ENCODE peak calls at places on chromosomes 16 and 17, in four cellular contexts. N is GM12878, M is K562, X is WTC11. Q is an unnamed sample.

GRCh38 chr17:260031-260791 is 78.8 kb upstream of the DOC2B start:
- DNase-seq in M (no peak), X (peak; percentile 31), N (no peak), Q (no peak)

GRCh38 chr16:87664792-87665191 is 62.5 kb downstream of the JPH3 start:
- DNase-seq in N (no peak), X (no peak), M (no peak), Q (no peak)

GRCh38 chr17:16215273-16215964 is at the start of gene NCOR1:
- DNase-seq in X (peak; percentile 95), M (peak; percentile 92), N (no peak), Q (peak; percentile 85)

GRCh38 chr17:74394977-74395376 is 27.7 kb downstream of the GPR142 start:
- DNase-seq in X (no peak), M (peak; percentile 20), N (no peak), Q (no peak)

GRCh38 chr17:48194097-48194550 is 86.6 kb downstream of the SNX11 start:
- DNase-seq in N (no peak), M (no peak), X (no peak), Q (no peak)

GRCh38 chr16:9072806-9073341 is 18.6 kb upstream of the HAPSTR1 start:
- DNase-seq in N (peak; percentile 44), M (no peak), X (no peak), Q (no peak)

GRCh38 chr16:7364054-7364407 is 31.4 kb downstream of the RBFOX1 start:
- DNase-seq in X (no peak), M (no peak), N (no peak), Q (no peak)

GRCh38 chr16:50665128-50665878 is 15.8 kb downstream of the SNX20 start:
- DNase-seq in N (no peak), X (peak; percentile 89), M (peak; percentile 78), Q (peak; percentile 59)

GRCh38 chr17:14329900-14330491 is 29.1 kb downstream of the HS3ST3B1 start:
- DNase-seq in M (no peak), N (no peak), X (no peak), Q (no peak)

GRCh38 chr17:40727447-40728231 is 24.1 kb upstream of the KRT24 start:
- DNase-seq in M (no peak), N (peak; percentile 41), X (no peak), Q (no peak)

GRCh38 chr16:56450275-56450889 is 750 bp downstream of the NUDT21 start:
- DNase-seq in N (no peak), M (peak; percentile 32), X (no peak), Q (no peak)

GRCh38 chr17:222172-222571 is 40.7 kb upstream of the DOC2B start:
- DNase-seq in N (no peak), X (no peak), M (no peak), Q (no peak)

GRCh38 chr17:6870841-6871240 is 39.3 kb upstream of the TEKT1 start:
- DNase-seq in M (no peak), X (no peak), N (no peak), Q (no peak)

GRCh38 chr16:71479420-71479819 is 9.7 kb downstream of the ZNF19 start:
- DNase-seq in X (peak; percentile 35), M (peak; percentile 67), N (no peak), Q (peak; percentile 55)

GRCh38 chr16:87725596-87726235 is 40.1 kb downstream of the KLHDC4 start:
- DNase-seq in N (no peak), X (no peak), M (no peak), Q (no peak)

GRCh38 chr16:4376126-4376819 is 4.6 kb downstream of the VASN start:
- DNase-seq in M (no peak), X (peak; percentile 13), N (no peak), Q (no peak)

GRCh38 chr17:77011173-77012011 is 129.4 kb upstream of the SEC14L1 start:
- DNase-seq in X (peak; percentile 74), M (peak; percentile 69), N (no peak), Q (peak; percentile 53)

GRCh38 chr16:57863434-57864160 is 61.3 kb upstream of the KIFC3 start:
- DNase-seq in X (peak; percentile 64), M (peak; percentile 55), N (no peak), Q (peak; percentile 68)

GRCh38 chr16:12268602-12269001 is 292.1 kb downstream of the SNX29 start:
- DNase-seq in N (no peak), X (no peak), M (no peak), Q (no peak)

GRCh38 chr16:84890427-84890826 is 70.6 kb downstream of the CRISPLD2 start:
- DNase-seq in M (no peak), X (no peak), N (no peak), Q (no peak)

GRCh38 chr17:8785547-8786412 is 13.4 kb downstream of the MFSD6L start:
- DNase-seq in M (peak; percentile 61), X (peak; percentile 97), N (no peak), Q (peak; percentile 47)

GRCh38 chr17:75250009-75250471 is 11.4 kb downstream of the GGA3 start:
- DNase-seq in N (peak; percentile 79), X (no peak), M (peak; percentile 23), Q (no peak)

GRCh38 chr16:57536306-57537193 is at the start of gene CCDC102A:
- DNase-seq in M (peak; percentile 46), X (peak; percentile 62), N (no peak), Q (no peak)

GRCh38 chr17:46044286-46044928 is 45.4 kb downstream of the STH start:
- DNase-seq in X (peak; percentile 56), N (no peak), M (peak; percentile 83), Q (peak; percentile 83)

GRCh38 chr16:23877107-23878070 is 41.6 kb downstream of the PRKCB start:
- DNase-seq in N (no peak), M (no peak), X (no peak), Q (no peak)

GRCh38 chr16:53968454-53968853 is 264.5 kb downstream of the FTO start:
- DNase-seq in M (no peak), N (no peak), X (no peak), Q (no peak)

GRCh38 chr16:3580686-3581085 is 3.5 kb upstream of the NLRC3 start:
- DNase-seq in N (no peak), M (no peak), X (no peak), Q (no peak)

GRCh38 chr17:57852041-57852954 is 2.5 kb upstream of the MRPS23 start:
- DNase-seq in M (no peak), N (no peak), X (no peak), Q (no peak)

GRCh38 chr16:71431991-71432390 is 9.9 kb downstream of the TLE7 start:
- DNase-seq in M (no peak), N (no peak), X (no peak), Q (no peak)

GRCh38 chr16:49283376-49284049 is 1.9 kb upstream of the CBLN1 start:
- DNase-seq in X (no peak), M (no peak), N (no peak), Q (no peak)

GRCh38 chr16:24935336-24935735 is 79.8 kb downstream of the ARHGAP17 start:
- DNase-seq in M (no peak), N (no peak), X (no peak), Q (no peak)

GRCh38 chr16:24931091-24931490 is 84.1 kb downstream of the ARHGAP17 start:
- DNase-seq in X (no peak), M (no peak), N (no peak), Q (no peak)

GRCh38 chr16:24925163-24925562 is 79.4 kb downstream of the SLC5A11 start:
- DNase-seq in X (no peak), N (no peak), M (no peak), Q (peak; percentile 16)

GRCh38 chr16:24929409-24929808 is 83.6 kb downstream of the SLC5A11 start:
- DNase-seq in X (no peak), M (no peak), N (no peak), Q (no peak)

DNA sequence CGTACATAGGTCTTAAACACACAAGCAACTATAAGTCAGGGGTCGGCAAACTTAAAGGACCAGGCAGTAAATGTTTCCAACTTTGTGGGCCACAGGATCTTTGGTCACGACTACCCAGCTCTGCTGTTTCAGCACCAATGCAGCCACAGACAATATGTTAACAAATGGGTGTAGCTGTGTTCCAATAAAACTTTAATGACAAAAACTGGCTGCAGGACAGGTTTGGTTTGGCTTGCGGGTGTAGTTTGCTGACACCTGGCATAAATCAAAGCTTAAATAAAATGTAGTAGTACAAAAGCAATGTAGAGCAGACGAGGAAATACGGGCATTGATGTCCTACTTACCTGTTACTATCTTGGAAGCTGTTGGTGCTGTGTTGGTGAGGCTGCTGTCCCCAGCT is 84.7 kb downstream of the SLC5A11 start:
- DNase-seq in M (no peak), X (no peak), N (no peak), Q (no peak)
- TF ChIP-seq TCF7 in M (no peak), X (no peak), N (no peak), Q (no peak)

DNA sequence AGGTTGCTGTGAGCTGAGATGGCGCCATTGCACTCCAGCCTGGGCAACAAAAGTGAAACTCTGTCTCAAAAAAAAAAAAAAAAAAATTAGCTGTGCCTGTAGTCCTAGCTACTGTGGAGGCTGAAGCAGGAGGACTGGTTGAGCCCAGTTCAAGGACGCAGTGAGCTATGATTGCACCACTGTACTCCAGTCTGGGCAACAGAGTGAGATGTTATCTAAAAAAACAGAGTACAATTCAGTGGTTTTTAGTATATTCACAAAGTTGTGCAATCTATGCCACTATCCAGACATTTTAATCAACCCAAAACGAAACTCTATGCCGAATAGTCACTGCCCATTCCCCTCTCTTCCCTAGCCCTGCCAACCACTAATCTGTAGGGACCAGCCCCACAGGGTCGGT is 25.1 kb downstream of the C16orf54 start:
- DNase-seq in M (no peak), N (no peak), X (no peak), Q (peak; percentile 80)
- TF ChIP-seq TCF7 in M (no peak), N (no peak), X (no peak), Q (no peak)

DNA sequence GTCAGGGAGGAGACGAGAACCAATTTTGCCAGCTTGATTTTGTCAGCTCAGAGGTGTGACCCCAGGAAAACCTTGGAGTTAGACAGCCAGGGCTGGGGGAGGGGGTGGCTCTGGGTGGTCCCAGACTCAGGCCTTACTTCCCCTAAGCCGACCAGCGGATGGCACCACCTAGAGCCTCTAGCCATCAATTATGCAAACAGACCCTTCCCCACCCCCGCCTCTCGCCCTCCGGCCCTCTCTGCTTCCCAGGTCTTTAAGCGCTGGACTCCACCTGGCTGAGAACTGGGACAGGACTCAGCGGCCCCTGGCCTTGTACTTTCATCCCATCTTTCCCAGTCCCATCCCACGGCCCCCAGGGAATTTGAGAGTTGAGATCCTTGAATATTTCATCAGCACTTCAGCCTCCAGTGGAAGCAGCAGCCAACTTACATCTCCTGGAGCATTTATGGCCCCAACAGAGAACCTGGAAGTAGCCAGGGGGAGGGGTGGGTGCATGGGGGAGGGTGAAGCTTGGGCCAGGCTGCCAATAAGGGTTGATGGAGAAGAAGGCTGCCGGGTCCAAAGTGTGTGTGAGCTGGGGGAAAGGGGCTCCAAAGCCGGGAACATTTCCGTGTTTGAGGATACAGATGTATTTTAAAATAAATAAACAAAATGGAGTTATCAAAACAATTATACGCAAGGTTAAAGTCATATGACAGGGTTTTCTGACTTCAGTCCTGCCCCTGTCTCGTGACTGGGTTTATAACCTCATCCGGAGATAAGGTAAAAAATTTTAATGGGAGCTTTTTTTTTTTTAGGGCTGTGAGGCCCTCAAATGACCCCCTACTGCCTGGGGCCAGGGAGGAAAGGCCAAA is 7.5 kb upstream of the JUP start:
- DNase-seq in M (peak; percentile 54), X (peak; percentile 83), N (no peak), Q (peak; percentile 54)
- TF ChIP-seq TCF7 in M (no peak), X (no peak), N (no peak), Q (no peak)

GRCh38 chr17:81218459-81218858 is 4.3 kb downstream of the CEP131 start:
- DNase-seq in X (no peak), N (no peak), M (no peak), Q (no peak)

GRCh38 chr17:81219476-81220180 is 3.1 kb downstream of the CEP131 start:
- DNase-seq in M (no peak), N (no peak), X (no peak), Q (no peak)

GRCh38 chr17:81221371-81221841 is 1.4 kb downstream of the CEP131 start:
- DNase-seq in M (no peak), X (peak; percentile 60), N (no peak), Q (no peak)

GRCh38 chr17:81217531-81217930 is 5.2 kb downstream of the CEP131 start:
- DNase-seq in M (no peak), N (no peak), X (no peak), Q (no peak)

GRCh38 chr17:81218991-81219390 is 3.8 kb downstream of the CEP131 start:
- DNase-seq in N (no peak), M (no peak), X (no peak), Q (no peak)
- TF ChIP-seq TCF7 in N (no peak), M (no peak), X (no peak), Q (no peak)

Q was measured in HepG2.